ENCODE peak calls at places on chromosomes 4 and X, in eight cellular contexts. One of them, this sample, is unnamed.

GRCh38 chrX:18537068-18537467 is 111.7 kb downstream of the CDKL5 start:
- DNase-seq in stimulated activated CD4-positive, alpha-beta T cell treated with anti-CD3 and anti-CD28 coated beads, Interleukin-2, amount 100 ng/mL, for 48 hours: no peak
- DNase-seq in BJ: no peak
- DNase-seq in fibroblast of lung: no peak
- DNase-seq in mucosa of descending colon: no peak
- DNase-seq in AG09309: no peak
- DNase-seq in glutamatergic neuron: no peak
- DNase-seq in A172: no peak
- DNase-seq in this sample: no peak

GRCh38 chrX:107700317-107700774 is 72.0 kb downstream of the PRPS1 start:
- DNase-seq in fibroblast of lung: peak; percentile 30
- DNase-seq in BJ: no peak
- DNase-seq in stimulated activated CD4-positive, alpha-beta T cell treated with anti-CD3 and anti-CD28 coated beads, Interleukin-2, amount 100 ng/mL, for 48 hours: no peak
- DNase-seq in mucosa of descending colon: no peak
- DNase-seq in A172: no peak
- DNase-seq in glutamatergic neuron: no peak
- DNase-seq in AG09309: no peak
- DNase-seq in this sample: no peak

GRCh38 chrX:148601034-148601433 is 100.6 kb downstream of the AFF2 start:
- DNase-seq in A172: peak; percentile 32
- DNase-seq in fibroblast of lung: peak; percentile 69
- DNase-seq in AG09309: no peak
- DNase-seq in BJ: no peak
- DNase-seq in glutamatergic neuron: no peak
- DNase-seq in stimulated activated CD4-positive, alpha-beta T cell treated with anti-CD3 and anti-CD28 coated beads, Interleukin-2, amount 100 ng/mL, for 48 hours: no peak
- DNase-seq in mucosa of descending colon: no peak
- DNase-seq in this sample: no peak

GRCh38 chrX:13659057-13659456 is 6.1 kb downstream of the TCEANC start:
- DNase-seq in A172: no peak
- DNase-seq in AG09309: no peak
- DNase-seq in fibroblast of lung: peak; percentile 33
- DNase-seq in mucosa of descending colon: no peak
- DNase-seq in glutamatergic neuron: no peak
- DNase-seq in BJ: no peak
- DNase-seq in stimulated activated CD4-positive, alpha-beta T cell treated with anti-CD3 and anti-CD28 coated beads, Interleukin-2, amount 100 ng/mL, for 48 hours: no peak
- DNase-seq in this sample: no peak

GRCh38 chr4:8847764-8848163 is 23.9 kb downstream of the HMX1 start:
- DNase-seq in fibroblast of lung: no peak
- DNase-seq in AG09309: no peak
- DNase-seq in BJ: no peak
- DNase-seq in A172: peak; percentile 14
- DNase-seq in stimulated activated CD4-positive, alpha-beta T cell treated with anti-CD3 and anti-CD28 coated beads, Interleukin-2, amount 100 ng/mL, for 48 hours: no peak
- DNase-seq in glutamatergic neuron: peak; percentile 16
- DNase-seq in mucosa of descending colon: no peak
- DNase-seq in this sample: no peak

GRCh38 chrX:154411981-154412340 is 622 bp downstream of the TAFAZZIN start:
- DNase-seq in BJ: no peak
- DNase-seq in fibroblast of lung: peak; percentile 50
- DNase-seq in glutamatergic neuron: peak; percentile 70
- DNase-seq in mucosa of descending colon: peak; percentile 81
- DNase-seq in AG09309: no peak
- DNase-seq in stimulated activated CD4-positive, alpha-beta T cell treated with anti-CD3 and anti-CD28 coated beads, Interleukin-2, amount 100 ng/mL, for 48 hours: no peak
- DNase-seq in A172: peak; percentile 64
- DNase-seq in this sample: no peak

GRCh38 chr4:168273838-168274237 is 44.7 kb downstream of the DDX60 start:
- DNase-seq in mucosa of descending colon: no peak
- DNase-seq in fibroblast of lung: peak; percentile 1
- DNase-seq in stimulated activated CD4-positive, alpha-beta T cell treated with anti-CD3 and anti-CD28 coated beads, Interleukin-2, amount 100 ng/mL, for 48 hours: no peak
- DNase-seq in AG09309: no peak
- DNase-seq in A172: peak; percentile 8
- DNase-seq in glutamatergic neuron: no peak
- DNase-seq in BJ: no peak
- DNase-seq in this sample: no peak

GRCh38 chr4:20462426-20463175 is 210.9 kb downstream of the SLIT2 start:
- DNase-seq in mucosa of descending colon: no peak
- DNase-seq in glutamatergic neuron: no peak
- DNase-seq in BJ: no peak
- DNase-seq in A172: no peak
- DNase-seq in stimulated activated CD4-positive, alpha-beta T cell treated with anti-CD3 and anti-CD28 coated beads, Interleukin-2, amount 100 ng/mL, for 48 hours: no peak
- DNase-seq in AG09309: no peak
- DNase-seq in fibroblast of lung: peak; percentile 47
- DNase-seq in this sample: no peak

GRCh38 chrX:129634541-129634940 is 20.2 kb downstream of the APLN start:
- DNase-seq in mucosa of descending colon: no peak
- DNase-seq in stimulated activated CD4-positive, alpha-beta T cell treated with anti-CD3 and anti-CD28 coated beads, Interleukin-2, amount 100 ng/mL, for 48 hours: no peak
- DNase-seq in AG09309: no peak
- DNase-seq in BJ: no peak
- DNase-seq in glutamatergic neuron: peak; percentile 25
- DNase-seq in fibroblast of lung: no peak
- DNase-seq in A172: no peak
- DNase-seq in this sample: no peak

This sample was measured in HS-27A.